ENCODE peak calls at places on chromosomes 7 and 10, in six cellular contexts. G, I, M, A, P and O are unnamed samples. For H3K4me1, the result is how much of the 10 kb centered on the place peaks cover.

GRCh38 chr7:26599982-26600381 is 264.4 kb downstream of the SKAP2 start:
- DNase-seq in G (no peak), I (no peak), M (no peak), A (no peak), P (no peak), O (no peak)

GRCh38 chr7:42603496-42603895 is 308.4 kb downstream of the C7orf25 start:
- DNase-seq in G (peak), I (no peak), M (no peak), A (no peak), P (no peak), O (no peak)

GRCh38 chr7:151351027-151351426 is 9.4 kb downstream of the NUB1 start:
- DNase-seq in G (no peak), I (no peak), M (no peak), A (no peak), P (no peak), O (no peak)

GRCh38 chr10:132388901-132389630 is 7.9 kb upstream of the PWWP2B start:
- DNase-seq in G (no peak), I (peak), M (no peak), A (peak), P (peak), O (no peak)

GRCh38 chr7:22913116-22913515 is 90.5 kb upstream of the TOMM7 start:
- DNase-seq in G (no peak), I (no peak), M (no peak), A (no peak), P (no peak), O (no peak)

GRCh38 chr10:81978238-81978637 is 103.2 kb downstream of the NRG3 start:
- DNase-seq in G (peak), I (no peak), M (peak), A (no peak), P (no peak), O (peak)

GRCh38 chr7:7438851-7439250 is 96.8 kb downstream of the COL28A1 start:
- DNase-seq in G (peak), I (no peak), M (peak), A (no peak), P (no peak), O (peak)

GRCh38 chr10:18738835-18739234 is 79.6 kb downstream of the ARL5B start:
- DNase-seq in G (no peak), I (no peak), M (peak), A (no peak), P (no peak), O (peak)

GRCh38 chr10:74177140-74177677 is 26.2 kb downstream of the ADK start:
- DNase-seq in G (peak), I (no peak), M (peak), A (peak), P (peak), O (no peak)

GRCh38 chr10:132368881-132369635 is 27.9 kb upstream of the PWWP2B start:
- DNase-seq in G (no peak), I (no peak), M (no peak), A (no peak), P (no peak), O (peak)

GRCh38 chr10:46305430-46305808 is 18.6 kb downstream of the ANTXRL start:
- DNase-seq in G (no peak), I (no peak), M (no peak), A (no peak), P (no peak), O (no peak)

GRCh38 chr7:66493235-66494181 is 135.2 kb upstream of the KCTD7 start:
- DNase-seq in G (peak), I (peak), M (peak), A (peak), P (peak), O (peak)

GRCh38 chr10:21166557-21167287 is 269.6 kb upstream of the NEBL start:
- DNase-seq in G (no peak), I (no peak), M (no peak), A (no peak), P (peak), O (no peak)

GRCh38 chr10:7407368-7408002 is 3.3 kb downstream of the SFMBT2 start:
- DNase-seq in G (no peak), I (peak), M (peak), A (no peak), P (peak), O (no peak)

GRCh38 chr10:112191791-112192190 is 8.2 kb upstream of the GPAM start:
- DNase-seq in G (no peak), I (no peak), M (no peak), A (no peak), P (no peak), O (no peak)

GRCh38 chr7:98148607-98149006 is 41.9 kb downstream of the LMTK2 start:
- DNase-seq in G (no peak), I (no peak), M (no peak), A (no peak), P (no peak), O (no peak)

GRCh38 chr10:4057725-4058513 is 272.9 kb upstream of the KLF6 start:
- DNase-seq in G (no peak), I (no peak), M (peak), A (no peak), P (no peak), O (no peak)

GRCh38 chr7:92916751-92917369 is 80.5 kb upstream of the CDK6 start:
- DNase-seq in G (peak), I (no peak), M (peak), A (no peak), P (peak), O (peak)

GRCh38 chr10:11242443-11243386 is 225.0 kb downstream of the CELF2 start:
- DNase-seq in G (no peak), I (peak), M (peak), A (no peak), P (no peak), O (peak)

GRCh38 chr10:14476641-14477407 is 146.1 kb upstream of the FRMD4A start:
- DNase-seq in G (peak), I (no peak), M (peak), A (no peak), P (no peak), O (peak)

GRCh38 chr7:70135656-70136055 is 537.4 kb downstream of the AUTS2 start:
- DNase-seq in G (no peak), I (no peak), M (no peak), A (no peak), P (no peak), O (no peak)

GRCh38 chr7:577971-578370 is 58.3 kb upstream of the PDGFA start:
- DNase-seq in G (no peak), I (no peak), M (no peak), A (no peak), P (no peak), O (no peak)

GRCh38 chr7:3301831-3302618 is 973 bp downstream of the SDK1 start:
- DNase-seq in G (no peak), I (no peak), M (peak), A (no peak), P (no peak), O (peak)

GRCh38 chr7:19110026-19110777 is 7.2 kb downstream of the TWIST1 start:
- DNase-seq in G (no peak), I (no peak), M (no peak), A (no peak), P (no peak), O (no peak)
- H3K4me1 ChIP-seq in G (under half), I (under half), M (half or more), A (under half), P (under half), O (under half)

GRCh38 chr10:95290446-95290800 is 380 bp downstream of the PDLIM1 start:
- DNase-seq in G (no peak), I (peak), M (no peak), A (no peak), P (no peak), O (no peak)

GRCh38 chr10:95291634-95292039 is 834 bp upstream of the PDLIM1 start:
- DNase-seq in G (no peak), I (no peak), M (no peak), A (no peak), P (no peak), O (no peak)

GRCh38 chr10:95289003-95289920 is 1.5 kb downstream of the PDLIM1 start:
- DNase-seq in G (peak), I (no peak), M (peak), A (no peak), P (no peak), O (no peak)

GRCh38 chr10:95290801-95291633 is at the start of gene PDLIM1:
- DNase-seq in G (peak), I (peak), M (peak), A (peak), P (peak), O (peak)

DNA sequence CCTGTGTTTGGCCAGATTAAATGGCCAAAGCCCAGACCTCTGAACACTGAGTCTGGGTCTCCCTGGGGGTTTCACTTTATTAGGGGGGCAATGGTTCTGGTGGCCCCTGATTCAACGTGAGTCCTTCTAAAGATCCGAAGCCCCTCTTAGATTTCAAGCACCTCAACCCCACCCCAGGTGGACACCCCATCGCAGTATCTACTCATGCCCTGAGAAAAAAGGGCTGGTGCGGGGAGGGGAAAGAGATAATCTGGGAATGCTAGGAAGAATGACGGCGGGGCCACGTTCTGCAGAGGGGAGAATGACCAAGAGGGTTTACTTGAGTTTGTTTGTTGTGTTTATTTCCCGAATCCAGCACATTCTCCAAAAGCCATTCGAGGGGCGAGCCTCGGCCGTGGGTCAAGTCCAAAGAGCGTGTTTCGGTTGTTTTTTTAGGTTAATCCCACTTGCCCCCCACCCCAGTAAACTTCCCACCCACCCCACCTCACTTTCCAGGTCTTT is 832 bp downstream of the PDLIM1 start:
- DNase-seq in G (no peak), I (no peak), M (no peak), A (no peak), P (no peak), O (no peak)
- TF ChIP-seq CTCF in G (no peak), I (no peak), M (no peak), A (no peak), P (no peak), O (no peak)

GRCh38 chr7:55022618-55022985 is 3.8 kb downstream of the EGFR start:
- DNase-seq in G (no peak), I (no peak), M (no peak), A (no peak), P (no peak), O (no peak)
- H3K4me1 ChIP-seq in G (half or more), I (half or more), M (under half), A (under half), P (half or more), O (under half)

GRCh38 chr7:19984231-19984632 is 210.8 kb upstream of the TMEM196 start:
- DNase-seq in G (no peak), I (no peak), M (no peak), A (no peak), P (peak), O (no peak)
- TF ChIP-seq CTCF in G (no peak), I (no peak), M (no peak), A (no peak), P (no peak), O (no peak)

GRCh38 chr7:148849393-148850098 is 34.5 kb downstream of the EZH2 start:
- DNase-seq in G (no peak), I (no peak), M (peak), A (peak), P (no peak), O (no peak)
- H3K4me1 ChIP-seq in G (under half), I (under half), M (under half), A (under half), P (under half), O (under half)